ENCODE peak calls at places on chromosomes 1 and 21, in six cellular contexts. A, T, Z, P, O and J are unnamed samples.

GRCh38 chr1:50156241-50157010 is 47.7 kb downstream of the ELAVL4 start:
- DNase-seq in P (no peak), T (no peak), A (no peak), O (no peak), Z (no peak), J (no peak)

GRCh38 chr21:36729301-36729970 is 30.5 kb downstream of the SIM2 start:
- DNase-seq in P (no peak), O (peak), A (no peak), T (no peak), Z (no peak), J (no peak)

GRCh38 chr1:201633811-201634210 is 94.9 kb downstream of the NAV1 start:
- DNase-seq in A (peak), P (peak), O (no peak), T (no peak), Z (no peak), J (no peak)

GRCh38 chr1:17265162-17265561 is 16.3 kb downstream of the PADI3 start:
- DNase-seq in A (peak), Z (no peak), T (no peak), O (peak), P (peak), J (no peak)

GRCh38 chr1:213686983-213687382 is 300.8 kb upstream of the PROX1 start:
- DNase-seq in T (no peak), A (no peak), Z (no peak), P (no peak), O (no peak), J (no peak)

GRCh38 chr1:33246171-33246570 is 10.1 kb upstream of the ZNF362 start:
- DNase-seq in O (no peak), T (no peak), A (no peak), P (no peak), Z (no peak), J (no peak)

GRCh38 chr1:98700228-98700627 is 38.7 kb downstream of the SNX7 start:
- DNase-seq in Z (no peak), P (no peak), T (no peak), A (peak), O (no peak), J (no peak)

GRCh38 chr1:180421614-180422013 is 80.8 kb downstream of the ACBD6 start:
- DNase-seq in O (no peak), A (no peak), P (no peak), T (no peak), Z (no peak), J (no peak)

GRCh38 chr1:172530000-172530399 is 3.0 kb upstream of the SUCO start:
- DNase-seq in P (no peak), A (no peak), T (no peak), Z (no peak), O (no peak), J (no peak)

GRCh38 chr1:208438262-208438661 is 194.1 kb upstream of the PLXNA2 start:
- DNase-seq in P (no peak), T (no peak), A (no peak), O (no peak), Z (no peak), J (no peak)

GRCh38 chr1:229523052-229523451 is 14.9 kb upstream of the NUP133 start:
- DNase-seq in Z (no peak), T (no peak), P (no peak), O (no peak), A (peak), J (no peak)

GRCh38 chr1:118481091-118481490 is 296.1 kb upstream of the SPAG17 start:
- DNase-seq in A (no peak), P (no peak), O (no peak), Z (no peak), T (no peak), J (peak)
- H4K8ac ChIP-seq in A (no peak), P (no peak), O (no peak), Z (no peak), T (no peak), J (no peak)

GRCh38 chr1:966135-966602 is at the start of gene PLEKHN1:
- DNase-seq in O (peak), Z (no peak), P (peak), T (no peak), A (peak), J (peak)
- H4K91ac ChIP-seq in O (no peak), Z (peak), P (peak), T (no peak), A (peak), J (peak)

DNA sequence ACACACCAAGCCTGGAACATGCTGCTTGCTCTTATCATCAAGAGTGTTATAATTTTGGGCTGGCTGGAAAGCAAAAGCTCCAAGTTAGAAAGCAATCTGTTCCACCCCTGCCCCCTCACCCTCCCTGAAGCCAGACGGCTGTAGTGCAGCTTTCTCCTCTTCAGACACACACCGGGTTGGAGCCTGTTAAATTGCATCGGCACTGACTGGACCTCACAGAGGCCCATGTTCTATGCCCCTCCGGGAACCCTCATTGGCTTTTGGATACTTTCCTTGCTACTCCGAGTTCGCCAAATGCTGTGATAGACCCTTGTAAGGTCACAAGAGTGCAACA is 90.6 kb upstream of the KCNJ15 start:
- DNase-seq in T (no peak), P (no peak), A (no peak), O (no peak), Z (no peak), J (no peak)
- H4K8ac ChIP-seq in T (no peak), P (no peak), A (no peak), O (no peak), Z (no peak), J (no peak)

GRCh38 chr1:210299501-210299900 is 29.2 kb upstream of the HHAT start:
- DNase-seq in O (no peak), P (no peak), A (no peak), Z (no peak), T (no peak), J (peak)

GRCh38 chr1:210301254-210301955 is 27.3 kb upstream of the HHAT start:
- DNase-seq in T (no peak), O (no peak), Z (no peak), A (no peak), P (no peak), J (peak)

GRCh38 chr1:210298296-210298695 is 30.4 kb upstream of the HHAT start:
- DNase-seq in A (no peak), O (no peak), T (no peak), Z (no peak), P (no peak), J (no peak)

GRCh38 chr1:210296682-210297081 is 32.0 kb upstream of the HHAT start:
- DNase-seq in T (no peak), P (no peak), Z (no peak), A (no peak), O (no peak), J (no peak)

GRCh38 chr1:210298936-210299335 is 29.8 kb upstream of the HHAT start:
- DNase-seq in O (no peak), A (no peak), T (no peak), Z (no peak), P (peak), J (no peak)
- H4K91ac ChIP-seq in O (no peak), A (no peak), T (no peak), Z (no peak), P (no peak), J (peak)

DNA sequence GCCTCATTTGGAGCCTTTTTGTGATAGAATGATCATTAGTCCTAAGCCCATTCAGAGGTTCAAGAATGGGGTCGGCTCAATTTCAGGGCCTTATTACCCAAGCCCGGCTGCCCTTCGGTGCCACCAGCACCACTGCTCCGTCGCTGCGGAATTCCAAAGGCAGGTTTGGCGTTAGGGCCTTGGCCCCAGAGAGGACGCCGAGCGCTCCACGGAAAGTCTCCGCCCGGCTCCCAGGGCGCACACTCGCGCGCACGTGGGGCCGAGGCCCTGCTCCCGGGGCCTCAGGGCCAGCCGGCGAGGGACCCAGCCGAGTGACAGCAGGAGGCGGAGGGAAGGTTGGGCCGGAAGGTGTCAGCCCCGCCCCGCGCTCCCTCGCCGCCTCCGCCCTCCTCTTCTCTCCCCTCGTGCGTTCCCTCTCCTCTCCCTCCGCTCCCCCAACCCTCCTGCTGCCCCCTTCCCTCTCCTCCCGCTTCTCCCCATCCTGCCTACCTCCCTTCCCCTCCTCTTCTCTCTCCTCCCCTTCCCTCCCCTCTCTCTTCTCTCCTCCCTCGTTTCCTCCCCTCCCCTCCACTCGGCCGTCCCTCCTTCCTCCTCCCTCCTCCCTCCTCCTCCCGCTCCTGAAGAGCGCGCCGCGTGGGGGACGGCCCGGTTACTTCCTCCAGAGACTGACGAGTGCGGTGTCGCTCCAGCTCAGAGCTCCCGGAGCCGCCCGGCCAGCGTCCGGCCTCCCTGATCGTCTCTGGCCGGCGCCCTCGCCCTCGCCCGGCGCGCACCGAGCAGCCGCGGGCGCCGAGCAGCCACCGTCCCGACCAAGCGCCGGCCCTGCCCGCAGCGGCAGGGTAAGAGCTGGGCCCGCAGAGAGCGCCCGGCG is at the start of gene ETS2:
- DNase-seq in P (peak), Z (peak), T (peak), O (peak), A (peak), J (peak)
- H4K8ac ChIP-seq in P (peak), Z (no peak), T (no peak), O (no peak), A (peak), J (peak)

GRCh38 chr1:116258668-116259419 is 114.2 kb upstream of the ATP1A1 start:
- DNase-seq in A (no peak), Z (no peak), O (no peak), T (no peak), P (no peak), J (no peak)
- H4K91ac ChIP-seq in A (no peak), Z (no peak), O (no peak), T (no peak), P (no peak), J (no peak)

GRCh38 chr1:151255381-151255780 is 847 bp downstream of the PSMD4 start:
- DNase-seq in Z (no peak), O (no peak), P (peak), A (peak), T (no peak), J (no peak)

GRCh38 chr1:151251656-151252470 is 2.7 kb upstream of the PSMD4 start:
- DNase-seq in Z (no peak), A (peak), T (peak), O (peak), P (peak), J (peak)

GRCh38 chr1:151259351-151259750 is 4.8 kb downstream of the PSMD4 start:
- DNase-seq in P (no peak), O (no peak), Z (no peak), T (no peak), A (no peak), J (no peak)

GRCh38 chr1:151254217-151255213 is at the start of gene PSMD4:
- DNase-seq in T (peak), Z (peak), P (peak), A (peak), O (peak), J (peak)
- H4K8ac ChIP-seq in T (no peak), Z (peak), P (peak), A (peak), O (no peak), J (peak)